ENCODE peak calls at places on chromosomes 13 and 19, in seven cellular contexts. V is body of pancreas, P is HepG2, R is IMR-90, E is prostate gland, X is vagina, L is H1. W is an unnamed sample.

GRCh38 chr13:50521750-50522149 is 321.7 kb downstream of the DLEU7 start:
- DNase-seq in V (peak), P (peak), R (peak), E (no peak), X (no peak), L (no peak), W (no peak)

GRCh38 chr13:34107814-34108213 is 289.9 kb downstream of the RFC3 start:
- DNase-seq in V (no peak), P (no peak), R (no peak), E (no peak), X (no peak), L (no peak), W (no peak)

GRCh38 chr19:34808566-34808965 is 35.6 kb upstream of the ZNF599 start:
- DNase-seq in V (no peak), P (no peak), R (peak), E (no peak), X (no peak), L (no peak), W (no peak)

GRCh38 chr13:32048816-32049215 is 17.2 kb downstream of the FRY start:
- DNase-seq in V (no peak), P (peak), R (no peak), E (no peak), X (no peak), L (no peak), W (no peak)

GRCh38 chr19:6514926-6515325 is 12.8 kb upstream of the TUBB4A start:
- DNase-seq in V (no peak), P (no peak), R (no peak), E (no peak), X (no peak), L (no peak), W (no peak)

GRCh38 chr13:38824342-38824741 is 137.5 kb downstream of the FREM2 start:
- DNase-seq in V (no peak), P (no peak), R (no peak), E (no peak), X (no peak), L (no peak), W (no peak)

GRCh38 chr13:81395368-81395767 is 1054.4 kb upstream of the SPRY2 start:
- DNase-seq in V (no peak), P (no peak), R (no peak), E (peak), X (no peak), L (no peak), W (no peak)

GRCh38 chr13:39506559-39507390 is 96.2 kb downstream of the LHFPL6 start:
- DNase-seq in V (no peak), P (no peak), R (peak), E (peak), X (no peak), L (no peak), W (no peak)

GRCh38 chr13:24039621-24040475 is 120.7 kb upstream of the SPATA13 start:
- DNase-seq in V (no peak), P (no peak), R (no peak), E (no peak), X (no peak), L (no peak), W (no peak)

GRCh38 chr13:95573226-95573625 is 20.7 kb downstream of the CLDN10 start:
- DNase-seq in V (no peak), P (no peak), R (peak), E (no peak), X (no peak), L (no peak), W (no peak)

GRCh38 chr13:60226507-60226906 is 62.8 kb upstream of the DIAPH3 start:
- DNase-seq in V (peak), P (peak), R (peak), E (no peak), X (no peak), L (no peak), W (peak)

GRCh38 chr13:84607614-84608013 is 725.3 kb upstream of the SLITRK1 start:
- DNase-seq in V (no peak), P (no peak), R (peak), E (no peak), X (no peak), L (no peak), W (no peak)

GRCh38 chr13:100361504-100361903 is 227.1 kb downstream of the GGACT start:
- DNase-seq in V (no peak), P (no peak), R (peak), E (no peak), X (no peak), L (no peak), W (no peak)

GRCh38 chr19:35154535-35155406 is at the start of gene FXYD5:
- DNase-seq in V (peak), P (no peak), R (peak), E (no peak), X (no peak), L (peak), W (peak)

GRCh38 chr19:24033308-24033961 is 53.6 kb upstream of the ZNF254 start:
- DNase-seq in V (peak), P (peak), R (peak), E (peak), X (no peak), L (peak), W (peak)

GRCh38 chr13:39379118-39379517 is 223.9 kb downstream of the LHFPL6 start:
- DNase-seq in V (no peak), P (no peak), R (no peak), E (no peak), X (no peak), L (no peak), W (peak)

GRCh38 chr19:52270266-52270885 is 989 bp downstream of the ZNF766 start:
- DNase-seq in V (peak), P (no peak), R (peak), E (no peak), X (no peak), L (peak), W (peak)

GRCh38 chr19:313988-314815 is 23.0 kb upstream of the PLPP2 start:
- DNase-seq in V (no peak), P (no peak), R (no peak), E (no peak), X (no peak), L (no peak), W (no peak)

GRCh38 chr19:41064974-41065569 is 23.2 kb upstream of the CYP2A13 start:
- DNase-seq in V (no peak), P (no peak), R (peak), E (no peak), X (no peak), L (no peak), W (peak)

GRCh38 chr19:48683349-48683748 is 10.5 kb upstream of the NTN5 start:
- DNase-seq in V (peak), P (no peak), R (peak), E (no peak), X (no peak), L (no peak), W (no peak)

GRCh38 chr13:19665427-19665859 is 32.0 kb downstream of the MPHOSPH8 start:
- DNase-seq in V (no peak), P (no peak), R (no peak), E (no peak), X (no peak), L (no peak), W (no peak)

GRCh38 chr19:42253245-42254082 is 1.5 kb downstream of the ERF start:
- DNase-seq in V (peak), P (peak), R (peak), E (no peak), X (no peak), L (peak), W (peak)

GRCh38 chr19:33683881-33684549 is 62.3 kb downstream of the CHST8 start:
- DNase-seq in V (peak), P (peak), R (peak), E (peak), X (no peak), L (peak), W (peak)

GRCh38 chr19:422213-422916 is 13.4 kb upstream of the C2CD4C start:
- DNase-seq in V (no peak), P (no peak), R (no peak), E (no peak), X (no peak), L (no peak), W (no peak)

GRCh38 chr13:113639661-113640262 is 18.2 kb downstream of the ATP4B start:
- DNase-seq in V (no peak), P (no peak), R (no peak), E (no peak), X (no peak), L (no peak), W (no peak)

GRCh38 chr19:48530044-48530720 is 18.5 kb upstream of the LMTK3 start:
- DNase-seq in V (no peak), P (no peak), R (no peak), E (no peak), X (no peak), L (no peak), W (no peak)

GRCh38 chr13:27919299-27919933 is 384 bp upstream of the PDX1 start:
- DNase-seq in V (peak), P (peak), R (no peak), E (no peak), X (no peak), L (no peak), W (no peak)

GRCh38 chr19:18232540-18233223 is 6.4 kb upstream of the PDE4C start:
- DNase-seq in V (no peak), P (no peak), R (no peak), E (no peak), X (no peak), L (peak), W (no peak)

GRCh38 chr13:79936368-79937136 is 404.4 kb downstream of the SPRY2 start:
- DNase-seq in V (peak), P (peak), R (peak), E (peak), X (no peak), L (no peak), W (no peak)

GRCh38 chr19:33660426-33661160 is 38.8 kb downstream of the CHST8 start:
- DNase-seq in V (no peak), P (no peak), R (no peak), E (no peak), X (peak), L (no peak), W (no peak)

DNA sequence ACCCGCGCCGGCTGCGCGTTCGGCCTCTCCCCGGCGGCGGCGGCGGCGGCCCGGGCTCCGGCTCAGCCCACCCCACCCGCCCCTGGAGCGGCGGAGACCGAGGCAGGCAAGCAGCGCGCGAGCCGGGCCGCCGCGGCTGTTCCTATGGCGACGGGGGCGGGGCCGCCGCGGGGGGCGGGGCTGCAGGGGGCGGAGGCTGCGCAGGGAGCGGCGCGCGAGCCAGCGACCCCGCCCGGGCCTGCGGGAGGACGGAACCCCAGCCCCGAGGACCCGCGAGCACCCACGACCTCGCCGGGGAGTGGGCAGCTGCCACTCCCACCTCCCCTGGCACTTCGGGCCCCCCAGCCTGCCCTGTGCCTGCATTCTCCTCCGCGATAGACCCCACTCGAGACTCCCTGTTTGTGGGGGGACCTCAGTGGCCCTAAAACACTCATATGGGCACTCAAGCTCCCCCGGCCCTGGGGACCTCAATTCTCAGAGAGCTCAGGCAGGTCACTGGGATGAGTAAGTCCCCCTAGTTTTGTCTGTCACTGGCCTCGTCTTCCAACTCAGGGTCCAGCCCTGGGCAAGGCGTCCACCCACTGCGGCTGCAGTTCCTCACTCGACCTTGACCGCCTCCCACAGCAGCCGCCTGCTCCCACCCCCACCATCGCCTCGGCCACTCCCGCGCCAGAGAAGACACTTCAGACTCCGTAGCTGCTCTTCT is at the start of gene CTXN1:
- DNase-seq in V (peak), P (no peak), R (no peak), E (peak), X (no peak), L (peak), W (peak)
- TF ChIP-seq POLR2A in V (no peak), P (no peak), R (no peak), E (no peak), X (no peak), L (no peak), W (no peak)

GRCh38 chr19:50794074-50794777 is 4.0 kb downstream of the ACP4 start:
- DNase-seq in V (peak), P (no peak), R (no peak), E (peak), X (no peak), L (peak), W (no peak)

GRCh38 chr19:50793558-50794065 is 3.4 kb downstream of the ACP4 start:
- DNase-seq in V (no peak), P (no peak), R (no peak), E (no peak), X (no peak), L (peak), W (no peak)

GRCh38 chr19:50795665-50796073 is 5.5 kb downstream of the ACP4 start:
- DNase-seq in V (no peak), P (no peak), R (no peak), E (no peak), X (no peak), L (no peak), W (no peak)

GRCh38 chr19:50796128-50796633 is 6.0 kb downstream of the ACP4 start:
- DNase-seq in V (no peak), P (peak), R (no peak), E (no peak), X (no peak), L (no peak), W (no peak)

DNA sequence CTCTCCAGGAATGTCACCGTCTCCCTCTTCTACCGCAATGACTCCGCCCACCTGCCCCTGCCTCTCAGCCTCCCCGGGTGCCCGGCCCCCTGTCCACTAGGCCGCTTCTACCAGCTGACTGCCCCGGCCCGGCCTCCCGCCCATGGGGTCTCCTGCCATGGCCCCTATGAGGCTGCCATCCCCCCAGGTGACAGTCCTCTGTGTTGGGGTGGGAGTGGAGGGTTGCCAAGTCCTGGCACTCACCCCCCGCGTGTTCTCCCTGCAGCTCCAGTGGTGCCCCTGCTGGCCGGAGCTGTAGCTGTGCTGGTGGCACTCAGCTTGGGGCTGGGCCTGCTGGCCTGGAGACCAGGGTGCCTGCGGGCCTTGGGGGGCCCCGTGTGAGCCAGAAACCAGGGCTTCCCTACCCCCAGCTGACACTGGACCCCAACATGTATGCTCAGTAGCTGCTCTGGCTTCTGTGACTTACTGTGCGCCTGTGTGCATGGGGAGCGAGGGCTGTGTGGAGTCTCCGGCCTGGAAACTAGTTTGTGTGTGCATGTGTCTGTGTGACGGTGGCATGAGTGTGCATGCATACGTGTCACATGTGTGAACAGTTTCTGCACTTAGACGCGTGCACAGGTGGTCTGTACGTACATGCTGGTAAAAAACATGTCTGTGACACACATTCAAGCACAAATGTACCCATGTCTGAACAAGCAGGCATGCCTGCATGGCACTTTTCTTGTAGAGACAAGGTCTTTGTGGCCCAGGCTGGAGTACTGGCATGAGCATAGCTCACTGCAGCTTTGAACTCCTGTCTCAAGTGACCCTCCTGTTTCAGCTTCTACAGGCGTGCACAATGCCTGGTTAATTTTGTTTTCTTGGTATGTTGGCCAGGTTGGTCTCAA is 4.8 kb downstream of the ACP4 start:
- DNase-seq in V (no peak), P (no peak), R (no peak), E (no peak), X (no peak), L (peak), W (no peak)
- TF ChIP-seq POLR2A in V (no peak), P (peak), R (no peak), E (no peak), X (no peak), L (peak), W (peak)

GRCh38 chr19:10717054-10717355 is 874 bp upstream of the DNM2 start:
- DNase-seq in V (no peak), P (no peak), R (no peak), E (no peak), X (no peak), L (no peak), W (no peak)

GRCh38 chr19:10720607-10721125 is 2.8 kb downstream of the DNM2 start:
- DNase-seq in V (no peak), P (no peak), R (no peak), E (no peak), X (no peak), L (no peak), W (no peak)

GRCh38 chr19:10717356-10718204 is at the start of gene DNM2:
- DNase-seq in V (peak), P (peak), R (peak), E (peak), X (peak), L (peak), W (peak)

GRCh38 chr19:10719466-10719961 is 1.6 kb downstream of the DNM2 start:
- DNase-seq in V (peak), P (no peak), R (no peak), E (no peak), X (no peak), L (no peak), W (peak)

DNA sequence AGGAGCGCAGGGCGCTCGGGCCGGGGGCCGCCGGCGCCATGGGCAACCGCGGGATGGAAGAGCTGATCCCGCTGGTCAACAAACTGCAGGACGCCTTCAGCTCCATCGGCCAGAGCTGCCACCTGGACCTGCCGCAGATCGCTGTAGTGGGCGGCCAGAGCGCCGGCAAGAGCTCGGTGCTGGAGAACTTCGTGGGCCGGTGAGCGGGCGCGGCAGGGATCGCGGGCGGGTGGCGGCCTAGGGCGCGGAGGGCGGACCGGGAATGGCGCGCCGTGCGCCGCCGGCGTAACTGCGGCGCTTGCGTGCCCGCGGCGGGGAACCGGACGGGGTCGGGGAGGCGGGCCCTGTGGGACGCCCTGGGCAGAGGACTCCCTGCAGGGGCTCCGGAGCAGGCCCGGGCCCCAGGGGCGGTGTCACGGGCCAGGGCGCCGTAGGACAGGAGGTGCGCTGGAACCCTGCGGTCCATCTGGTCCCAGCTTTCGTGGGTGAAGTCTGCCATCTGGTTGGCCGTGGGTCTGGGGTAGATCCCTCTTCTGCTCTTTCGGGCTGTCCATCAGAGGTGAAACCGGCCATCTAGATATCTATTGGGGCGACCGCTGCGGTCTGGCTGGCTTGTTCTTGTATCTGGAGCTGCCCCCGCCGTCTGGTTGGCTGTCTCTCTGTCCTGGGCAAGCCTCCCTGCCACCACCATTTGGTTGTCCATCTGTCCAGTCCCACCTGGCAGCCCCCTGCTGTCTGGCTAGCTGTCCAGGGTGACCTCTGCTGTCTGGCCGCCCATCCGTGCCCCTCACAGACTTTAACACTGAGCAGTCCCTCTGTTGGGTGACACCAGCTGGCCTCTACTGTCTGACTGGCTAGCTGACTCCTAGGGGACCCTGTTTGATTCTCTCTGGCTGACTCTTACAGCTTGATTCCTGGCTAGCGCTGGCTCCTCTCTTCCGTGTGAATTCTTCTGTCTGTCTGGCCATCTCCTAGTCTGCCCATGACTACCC is 622 bp downstream of the DNM2 start:
- DNase-seq in V (peak), P (no peak), R (peak), E (no peak), X (no peak), L (peak), W (peak)
- TF ChIP-seq POLR2A in V (peak), P (no peak), R (peak), E (no peak), X (no peak), L (no peak), W (peak)

GRCh38 chr13:48528720-48529119 is 4.2 kb downstream of the RCBTB2 start:
- DNase-seq in V (no peak), P (no peak), R (no peak), E (no peak), X (no peak), L (no peak), W (no peak)
- TF ChIP-seq POLR2A in V (no peak), P (no peak), R (no peak), E (no peak), X (no peak), L (no peak), W (no peak)

GRCh38 chr13:97240789-97241734 is 18.9 kb downstream of the MBNL2 start:
- DNase-seq in V (no peak), P (no peak), R (no peak), E (no peak), X (no peak), L (no peak), W (no peak)
- TF ChIP-seq POLR2A in V (no peak), P (no peak), R (no peak), E (no peak), X (no peak), L (no peak), W (no peak)

DNA sequence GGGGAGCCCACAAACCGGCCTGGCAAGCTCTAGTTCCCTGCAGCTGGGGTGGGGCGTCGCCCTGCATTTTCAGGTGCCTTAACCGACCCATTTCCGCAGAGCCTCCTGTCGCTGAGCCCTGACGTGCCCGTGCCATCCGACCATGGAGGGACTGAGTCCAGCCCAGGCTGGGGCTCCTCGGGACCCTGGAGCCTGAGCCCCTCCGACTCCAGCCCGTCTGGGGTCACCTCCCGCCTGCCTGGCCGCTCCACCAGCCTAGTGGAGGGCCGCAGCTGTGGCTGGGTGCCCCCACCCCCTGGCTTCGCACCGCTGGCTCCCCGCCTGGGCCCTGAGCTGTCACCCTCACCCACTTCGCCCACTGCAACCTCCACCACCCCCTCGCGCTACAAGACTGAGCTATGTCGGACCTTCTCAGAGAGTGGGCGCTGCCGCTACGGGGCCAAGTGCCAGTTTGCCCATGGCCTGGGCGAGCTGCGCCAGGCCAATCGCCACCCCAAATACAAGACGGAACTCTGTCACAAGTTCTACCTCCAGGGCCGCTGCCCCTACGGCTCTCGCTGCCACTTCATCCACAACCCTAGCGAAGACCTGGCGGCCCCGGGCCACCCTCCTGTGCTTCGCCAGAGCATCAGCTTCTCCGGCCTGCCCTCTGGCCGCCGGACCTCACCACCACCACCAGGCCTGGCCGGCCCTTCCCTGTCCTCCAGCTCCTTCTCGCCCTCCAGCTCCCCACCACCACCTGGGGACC is 1.2 kb downstream of the ZFP36 start:
- DNase-seq in V (peak), P (no peak), R (no peak), E (peak), X (no peak), L (peak), W (peak)
- TF ChIP-seq POLR2A in V (no peak), P (no peak), R (no peak), E (peak), X (peak), L (no peak), W (peak)